ENCODE peak calls at places on chromosomes 3 and 15, in nine cellular contexts. One of them, this sample, is unnamed. For H3K4me1, the result is how much of the 10 kb centered on the place peaks cover.

GRCh38 chr3:51381333-51381705 is 3.8 kb upstream of the MANF start:
- DNase-seq in H1: no peak
- DNase-seq in neural progenitor cell: no peak
- DNase-seq in adipocyte: no peak
- DNase-seq in IMR-90: no peak
- DNase-seq in left lung: no peak
- DNase-seq in kidney: no peak
- DNase-seq in esophagus muscularis mucosa: no peak
- DNase-seq in cardiac muscle cell: no peak
- DNase-seq in this sample: peak

GRCh38 chr15:57554063-57554820 is 37.5 kb upstream of the MYZAP start:
- DNase-seq in H1: no peak
- DNase-seq in neural progenitor cell: peak
- DNase-seq in adipocyte: peak
- DNase-seq in IMR-90: no peak
- DNase-seq in left lung: no peak
- DNase-seq in kidney: no peak
- DNase-seq in esophagus muscularis mucosa: no peak
- DNase-seq in cardiac muscle cell: peak
- DNase-seq in this sample: no peak

GRCh38 chr3:78857494-78858111 is 910.2 kb downstream of the ROBO1 start:
- DNase-seq in H1: no peak
- DNase-seq in neural progenitor cell: no peak
- DNase-seq in adipocyte: peak
- DNase-seq in IMR-90: no peak
- DNase-seq in left lung: no peak
- DNase-seq in kidney: no peak
- DNase-seq in esophagus muscularis mucosa: no peak
- DNase-seq in cardiac muscle cell: peak
- DNase-seq in this sample: no peak

GRCh38 chr3:69368129-69368741 is 17.7 kb downstream of the FRMD4B start:
- DNase-seq in H1: no peak
- DNase-seq in neural progenitor cell: no peak
- DNase-seq in adipocyte: no peak
- DNase-seq in IMR-90: no peak
- DNase-seq in left lung: no peak
- DNase-seq in kidney: no peak
- DNase-seq in esophagus muscularis mucosa: no peak
- DNase-seq in cardiac muscle cell: peak
- DNase-seq in this sample: no peak

GRCh38 chr3:15439476-15439875 is 12.1 kb downstream of the EAF1 start:
- DNase-seq in H1: no peak
- DNase-seq in neural progenitor cell: no peak
- DNase-seq in adipocyte: no peak
- DNase-seq in IMR-90: peak
- DNase-seq in left lung: peak
- DNase-seq in kidney: no peak
- DNase-seq in esophagus muscularis mucosa: no peak
- DNase-seq in cardiac muscle cell: peak
- DNase-seq in this sample: no peak

GRCh38 chr3:140493271-140493670 is 184.6 kb upstream of the TRIM42 start:
- DNase-seq in H1: no peak
- DNase-seq in neural progenitor cell: no peak
- DNase-seq in adipocyte: no peak
- DNase-seq in IMR-90: no peak
- DNase-seq in left lung: no peak
- DNase-seq in kidney: no peak
- DNase-seq in esophagus muscularis mucosa: no peak
- DNase-seq in cardiac muscle cell: no peak
- DNase-seq in this sample: no peak

GRCh38 chr3:150202696-150203095 is 205.4 kb upstream of the TSC22D2 start:
- DNase-seq in H1: no peak
- DNase-seq in neural progenitor cell: no peak
- DNase-seq in adipocyte: no peak
- DNase-seq in IMR-90: no peak
- DNase-seq in left lung: no peak
- DNase-seq in kidney: no peak
- DNase-seq in esophagus muscularis mucosa: peak
- DNase-seq in cardiac muscle cell: no peak
- DNase-seq in this sample: no peak

GRCh38 chr15:71716990-71717389 is 93.4 kb upstream of the NR2E3 start:
- DNase-seq in H1: no peak
- DNase-seq in neural progenitor cell: no peak
- DNase-seq in adipocyte: peak
- DNase-seq in IMR-90: peak
- DNase-seq in left lung: no peak
- DNase-seq in kidney: no peak
- DNase-seq in esophagus muscularis mucosa: no peak
- DNase-seq in cardiac muscle cell: peak
- DNase-seq in this sample: no peak

GRCh38 chr3:66427352-66427751 is 73.5 kb downstream of the LRIG1 start:
- DNase-seq in H1: no peak
- DNase-seq in neural progenitor cell: no peak
- DNase-seq in adipocyte: no peak
- DNase-seq in IMR-90: no peak
- DNase-seq in left lung: no peak
- DNase-seq in kidney: no peak
- DNase-seq in esophagus muscularis mucosa: no peak
- DNase-seq in cardiac muscle cell: no peak
- DNase-seq in this sample: no peak

GRCh38 chr3:183745300-183746098 is 47.9 kb downstream of the YEATS2 start:
- DNase-seq in H1: no peak
- DNase-seq in neural progenitor cell: peak
- DNase-seq in adipocyte: peak
- DNase-seq in IMR-90: peak
- DNase-seq in left lung: no peak
- DNase-seq in kidney: no peak
- DNase-seq in esophagus muscularis mucosa: no peak
- DNase-seq in cardiac muscle cell: peak
- DNase-seq in this sample: no peak

GRCh38 chr3:63937661-63938651 is 25.8 kb upstream of the SCAANT1 start:
- DNase-seq in H1: no peak
- DNase-seq in neural progenitor cell: no peak
- DNase-seq in adipocyte: no peak
- DNase-seq in IMR-90: no peak
- DNase-seq in left lung: peak
- DNase-seq in kidney: no peak
- DNase-seq in esophagus muscularis mucosa: no peak
- DNase-seq in cardiac muscle cell: no peak
- DNase-seq in this sample: no peak

DNA sequence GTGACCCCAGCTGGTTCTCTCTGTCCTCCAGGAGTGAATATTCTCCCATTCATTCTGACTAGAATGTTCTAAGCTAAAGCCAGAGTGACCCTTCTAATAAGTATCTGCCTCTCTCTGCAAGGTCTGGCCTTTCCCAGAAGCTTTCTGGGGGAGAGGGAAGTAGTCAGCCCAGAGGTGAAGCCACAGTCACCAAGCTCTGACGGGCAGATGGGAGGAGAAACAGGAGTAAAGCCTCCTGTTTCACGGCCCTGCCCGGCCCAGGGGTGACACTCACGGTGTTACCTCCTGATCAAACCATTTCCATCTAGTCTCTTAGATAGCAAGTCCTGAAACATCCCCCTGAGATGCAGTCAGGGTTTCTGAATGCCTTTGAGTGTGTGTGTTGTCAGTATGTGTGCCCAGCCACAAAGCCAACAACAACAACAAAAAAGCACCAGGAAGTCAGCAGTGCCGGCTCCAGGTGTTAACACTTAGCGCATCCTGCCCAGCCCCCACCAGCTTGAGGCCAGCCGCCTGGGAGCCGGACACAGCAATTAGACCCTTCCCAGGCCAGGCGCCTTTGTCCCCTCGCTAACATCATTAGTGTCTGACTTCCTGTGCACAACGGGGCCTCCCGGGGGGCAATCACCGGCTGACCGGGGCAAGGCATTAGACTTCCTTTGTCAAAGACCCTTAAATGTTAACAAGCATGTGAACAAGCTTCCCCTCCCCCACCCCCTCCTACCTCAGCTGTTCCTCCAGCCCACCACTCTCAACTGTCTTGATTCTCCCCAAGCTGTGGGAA is 34.5 kb downstream of the IL17RD start:
- DNase-seq in H1: peak
- DNase-seq in neural progenitor cell: peak
- DNase-seq in adipocyte: no peak
- DNase-seq in IMR-90: no peak
- DNase-seq in left lung: no peak
- DNase-seq in kidney: peak
- DNase-seq in esophagus muscularis mucosa: no peak
- DNase-seq in cardiac muscle cell: no peak
- DNase-seq in this sample: no peak
- H3K4me1 ChIP-seq in H1: half or more
- H3K4me1 ChIP-seq in neural progenitor cell: half or more
- H3K4me1 ChIP-seq in adipocyte: under half
- H3K4me1 ChIP-seq in IMR-90: under half
- H3K4me1 ChIP-seq in left lung: under half
- H3K4me1 ChIP-seq in kidney: under half
- H3K4me1 ChIP-seq in esophagus muscularis mucosa: under half
- H3K4me1 ChIP-seq in cardiac muscle cell: half or more
- H3K4me1 ChIP-seq in this sample: under half

DNA sequence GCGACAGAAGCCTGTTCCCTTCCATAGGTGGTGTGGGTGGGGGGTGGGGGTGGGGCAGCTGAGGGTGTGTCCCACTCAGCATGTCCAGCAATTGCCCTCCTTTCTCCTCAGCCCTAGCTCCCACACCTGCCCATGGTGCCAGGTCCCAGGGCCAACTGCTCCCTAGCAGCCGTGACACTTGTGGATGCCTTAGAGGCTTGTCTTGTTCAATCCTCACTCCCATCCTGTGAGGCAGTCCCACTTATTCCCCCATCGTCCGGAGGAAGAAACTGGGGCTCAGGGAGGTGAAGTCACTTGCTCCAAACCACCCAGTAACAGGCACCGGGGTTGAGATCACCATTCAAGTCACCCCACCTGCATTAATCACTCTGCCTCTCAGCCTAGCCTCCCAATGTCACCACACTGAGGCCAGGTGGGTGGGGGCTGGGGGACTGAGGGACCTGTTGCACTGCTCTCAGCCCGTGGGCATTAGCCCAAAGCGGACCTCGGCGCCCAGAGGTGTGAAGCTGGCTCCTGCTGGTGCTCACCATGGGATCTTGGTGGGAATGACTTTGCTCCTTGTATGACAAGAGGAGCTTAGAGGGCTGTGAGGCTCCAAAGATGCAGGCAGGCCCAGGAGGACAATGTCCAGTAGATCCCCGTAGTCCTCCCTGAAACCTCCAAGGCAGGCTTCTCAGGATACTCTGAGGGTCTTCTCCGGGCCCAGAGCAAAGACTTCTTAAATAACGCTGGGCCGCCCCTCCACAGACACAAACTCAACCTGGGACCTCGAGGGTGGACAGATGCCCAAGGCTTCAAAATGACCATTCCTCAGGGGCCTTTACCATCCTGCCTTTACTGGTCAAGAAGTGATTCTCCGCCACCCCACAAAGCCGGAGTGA is 1.8 kb downstream of the NT5DC2 start:
- DNase-seq in H1: no peak
- DNase-seq in neural progenitor cell: peak
- DNase-seq in adipocyte: no peak
- DNase-seq in IMR-90: no peak
- DNase-seq in left lung: peak
- DNase-seq in kidney: peak
- DNase-seq in esophagus muscularis mucosa: no peak
- DNase-seq in cardiac muscle cell: no peak
- DNase-seq in this sample: no peak
- H3K4me3 ChIP-seq in H1: peak
- H3K4me3 ChIP-seq in neural progenitor cell: peak
- H3K4me3 ChIP-seq in adipocyte: peak
- H3K4me3 ChIP-seq in IMR-90: peak
- H3K4me3 ChIP-seq in left lung: peak
- H3K4me3 ChIP-seq in kidney: no peak
- H3K4me3 ChIP-seq in esophagus muscularis mucosa: peak
- H3K4me3 ChIP-seq in cardiac muscle cell: peak
- H3K4me3 ChIP-seq in this sample: no peak

GRCh38 chr3:71206305-71206704 is 377.2 kb downstream of the FOXP1 start:
- DNase-seq in H1: no peak
- DNase-seq in neural progenitor cell: no peak
- DNase-seq in adipocyte: no peak
- DNase-seq in IMR-90: no peak
- DNase-seq in left lung: no peak
- DNase-seq in kidney: no peak
- DNase-seq in esophagus muscularis mucosa: no peak
- DNase-seq in cardiac muscle cell: no peak
- DNase-seq in this sample: no peak

GRCh38 chr3:71206821-71207220 is 376.7 kb downstream of the FOXP1 start:
- DNase-seq in H1: no peak
- DNase-seq in neural progenitor cell: no peak
- DNase-seq in adipocyte: no peak
- DNase-seq in IMR-90: no peak
- DNase-seq in left lung: no peak
- DNase-seq in kidney: no peak
- DNase-seq in esophagus muscularis mucosa: no peak
- DNase-seq in cardiac muscle cell: peak
- DNase-seq in this sample: no peak

GRCh38 chr3:71210257-71211002 is 373.1 kb downstream of the FOXP1 start:
- DNase-seq in H1: no peak
- DNase-seq in neural progenitor cell: no peak
- DNase-seq in adipocyte: peak
- DNase-seq in IMR-90: peak
- DNase-seq in left lung: no peak
- DNase-seq in kidney: no peak
- DNase-seq in esophagus muscularis mucosa: no peak
- DNase-seq in cardiac muscle cell: peak
- DNase-seq in this sample: peak

GRCh38 chr3:71208273-71209095 is 375.0 kb downstream of the FOXP1 start:
- DNase-seq in H1: no peak
- DNase-seq in neural progenitor cell: no peak
- DNase-seq in adipocyte: peak
- DNase-seq in IMR-90: peak
- DNase-seq in left lung: no peak
- DNase-seq in kidney: no peak
- DNase-seq in esophagus muscularis mucosa: no peak
- DNase-seq in cardiac muscle cell: peak
- DNase-seq in this sample: no peak

DNA sequence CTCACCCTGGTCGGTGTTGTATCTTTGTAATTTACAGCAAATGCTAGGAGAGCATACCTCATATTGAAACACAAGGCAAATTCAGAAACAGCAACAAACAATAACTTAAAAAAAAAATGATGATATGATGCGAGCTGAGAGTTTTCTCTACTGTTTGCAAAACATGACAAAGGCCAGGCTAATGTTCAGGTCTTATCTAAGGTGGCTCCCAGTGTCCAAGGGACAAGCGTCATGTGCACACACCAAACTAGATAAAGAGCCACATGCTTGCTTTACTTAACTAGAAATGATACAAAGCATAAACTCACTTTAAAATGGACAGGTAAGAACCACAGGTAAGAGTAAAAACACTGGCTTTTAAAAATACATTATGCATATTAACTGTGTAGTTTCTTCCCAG is 375.9 kb downstream of the FOXP1 start:
- DNase-seq in H1: no peak
- DNase-seq in neural progenitor cell: no peak
- DNase-seq in adipocyte: no peak
- DNase-seq in IMR-90: no peak
- DNase-seq in left lung: no peak
- DNase-seq in kidney: no peak
- DNase-seq in esophagus muscularis mucosa: no peak
- DNase-seq in cardiac muscle cell: no peak
- DNase-seq in this sample: no peak
- H3K4me1 ChIP-seq in H1: under half
- H3K4me1 ChIP-seq in neural progenitor cell: half or more
- H3K4me1 ChIP-seq in adipocyte: under half
- H3K4me1 ChIP-seq in IMR-90: under half
- H3K4me1 ChIP-seq in left lung: under half
- H3K4me1 ChIP-seq in kidney: under half
- H3K4me1 ChIP-seq in esophagus muscularis mucosa: half or more
- H3K4me1 ChIP-seq in cardiac muscle cell: under half
- H3K4me1 ChIP-seq in this sample: half or more

GRCh38 chr3:188122571-188123169 is 31.3 kb upstream of the LPP start:
- DNase-seq in H1: no peak
- DNase-seq in neural progenitor cell: no peak
- DNase-seq in adipocyte: no peak
- DNase-seq in IMR-90: peak
- DNase-seq in left lung: no peak
- DNase-seq in kidney: no peak
- DNase-seq in esophagus muscularis mucosa: no peak
- DNase-seq in cardiac muscle cell: no peak
- DNase-seq in this sample: no peak
- H3K4me3 ChIP-seq in H1: no peak
- H3K4me3 ChIP-seq in neural progenitor cell: no peak
- H3K4me3 ChIP-seq in adipocyte: no peak
- H3K4me3 ChIP-seq in IMR-90: no peak
- H3K4me3 ChIP-seq in left lung: no peak
- H3K4me3 ChIP-seq in kidney: no peak
- H3K4me3 ChIP-seq in esophagus muscularis mucosa: no peak
- H3K4me3 ChIP-seq in cardiac muscle cell: no peak
- H3K4me3 ChIP-seq in this sample: no peak

This sample was measured in ascending aorta.